ENCODE peak calls at places on chromosome 11, in five cellular contexts. K is mesothelial cell of epicardium, C is mammary epithelial cell, W is fibroblast of lung, N is A549. P is an unnamed sample.

GRCh38 chr11:68343761-68344256 is 31.4 kb downstream of the LRP5 start:
- DNase-seq in N (no peak), K (no peak), W (no peak), C (no peak), P (no peak)

GRCh38 chr11:43644626-43645299 is 35.8 kb upstream of the HSD17B12 start:
- DNase-seq in W (peak), C (peak), N (no peak), K (no peak), P (no peak)

GRCh38 chr11:104968365-104968855 is at the start of gene CASP4:
- DNase-seq in W (peak), C (peak), N (peak), K (no peak), P (no peak)

GRCh38 chr11:83092488-83093384 is 21.0 kb upstream of the RAB30 start:
- DNase-seq in C (peak), K (no peak), N (peak), W (no peak), P (no peak)

GRCh38 chr11:16981651-16982194 is 32.5 kb downstream of the PLEKHA7 start:
- DNase-seq in C (peak), K (peak), N (no peak), W (peak), P (peak)

GRCh38 chr11:117831661-117832415 is 7.3 kb upstream of the FXYD2 start:
- DNase-seq in W (no peak), K (peak), N (no peak), C (no peak), P (no peak)

GRCh38 chr11:75872887-75873416 is 57.9 kb downstream of the UVRAG start:
- DNase-seq in W (no peak), K (no peak), N (no peak), C (peak), P (no peak)

GRCh38 chr11:68297052-68297378 is 15.4 kb upstream of the LRP5 start:
- DNase-seq in C (no peak), W (no peak), K (no peak), N (no peak), P (no peak)

GRCh38 chr11:2884424-2884815 is 1.2 kb downstream of the CDKN1C start:
- DNase-seq in W (peak), C (no peak), N (no peak), K (no peak), P (no peak)

GRCh38 chr11:6057452-6057851 is 26.9 kb upstream of the OR56A1 start:
- DNase-seq in N (no peak), K (no peak), W (no peak), C (no peak), P (no peak)

GRCh38 chr11:36210529-36210928 is 78.7 kb downstream of the COMMD9 start:
- DNase-seq in N (no peak), K (no peak), W (no peak), C (peak), P (no peak)

GRCh38 chr11:47870404-47870803 is 22.3 kb upstream of the NUP160 start:
- DNase-seq in C (no peak), N (no peak), K (no peak), W (no peak), P (no peak)

GRCh38 chr11:1508491-1508891 is 21.9 kb upstream of the MOB2 start:
- DNase-seq in N (no peak), K (no peak), C (no peak), W (no peak), P (no peak)

GRCh38 chr11:61892085-61892370 is 683 bp upstream of the FADS3 start:
- DNase-seq in K (no peak), N (no peak), C (no peak), W (no peak), P (no peak)

GRCh38 chr11:123076484-123076883 is 14.5 kb upstream of the HSPA8 start:
- DNase-seq in C (no peak), N (no peak), K (no peak), W (no peak), P (no peak)

GRCh38 chr11:9606799-9607510 is 33.5 kb downstream of the WEE1 start:
- DNase-seq in N (no peak), K (no peak), C (no peak), W (no peak), P (no peak)

GRCh38 chr11:116595305-116595880 is 177.4 kb downstream of the BUD13 start:
- DNase-seq in W (no peak), N (no peak), K (no peak), C (no peak), P (no peak)

GRCh38 chr11:10716122-10716521 is 22.6 kb upstream of the IRAG1 start:
- DNase-seq in C (no peak), K (no peak), N (no peak), W (peak), P (no peak)

GRCh38 chr11:68330700-68331337 is 18.4 kb downstream of the LRP5 start:
- DNase-seq in K (no peak), N (no peak), C (no peak), W (no peak), P (no peak)

GRCh38 chr11:119223856-119224255 is 17.7 kb downstream of the CBL start:
- DNase-seq in K (no peak), W (peak), C (no peak), N (no peak), P (no peak)

GRCh38 chr11:129992161-129992944 is 10.3 kb downstream of the PRDM10 start:
- DNase-seq in N (peak), W (peak), K (peak), C (peak), P (no peak)

GRCh38 chr11:123799438-123799837 is 6.7 kb downstream of the OR6M1 start:
- DNase-seq in C (no peak), W (no peak), N (no peak), K (no peak), P (no peak)

GRCh38 chr11:58938398-58938797 is 890 bp upstream of the GLYATL1 start:
- DNase-seq in K (no peak), W (no peak), N (no peak), C (no peak), P (no peak)

GRCh38 chr11:3857628-3858027 is 2.2 kb downstream of the STIM1 start:
- DNase-seq in N (no peak), W (no peak), C (no peak), K (no peak), P (no peak)

GRCh38 chr11:115561116-115561515 is 56.9 kb upstream of the CADM1 start:
- DNase-seq in N (no peak), W (no peak), C (no peak), K (no peak), P (no peak)

GRCh38 chr11:19160839-19161238 is 40.9 kb downstream of the CSRP3 start:
- DNase-seq in W (peak), C (no peak), N (no peak), K (no peak), P (no peak)

DNA sequence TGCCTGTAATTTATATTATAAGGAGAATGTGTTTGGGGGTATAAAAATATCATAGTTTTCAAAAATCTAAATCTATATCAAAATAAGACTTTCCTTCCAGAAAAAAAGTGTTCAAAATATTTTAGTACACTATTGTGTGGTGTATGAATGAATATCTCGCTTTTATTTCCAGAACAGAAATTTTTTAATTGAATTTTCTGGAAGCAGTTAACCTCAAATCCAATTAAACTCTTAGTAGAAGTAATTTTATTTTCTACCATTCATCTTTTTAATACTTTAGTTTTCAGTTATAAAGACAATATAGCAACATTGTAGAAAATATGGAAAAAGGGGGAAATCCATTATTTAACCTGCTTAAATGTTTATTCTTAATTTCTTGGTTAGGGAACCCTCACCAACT is 58.7 kb downstream of the ACER3 start:
- DNase-seq in K (no peak), N (no peak), W (no peak), C (no peak), P (no peak)
- TF ChIP-seq CTCF in K (no peak), N (no peak), W (no peak), C (no peak), P (no peak)

DNA sequence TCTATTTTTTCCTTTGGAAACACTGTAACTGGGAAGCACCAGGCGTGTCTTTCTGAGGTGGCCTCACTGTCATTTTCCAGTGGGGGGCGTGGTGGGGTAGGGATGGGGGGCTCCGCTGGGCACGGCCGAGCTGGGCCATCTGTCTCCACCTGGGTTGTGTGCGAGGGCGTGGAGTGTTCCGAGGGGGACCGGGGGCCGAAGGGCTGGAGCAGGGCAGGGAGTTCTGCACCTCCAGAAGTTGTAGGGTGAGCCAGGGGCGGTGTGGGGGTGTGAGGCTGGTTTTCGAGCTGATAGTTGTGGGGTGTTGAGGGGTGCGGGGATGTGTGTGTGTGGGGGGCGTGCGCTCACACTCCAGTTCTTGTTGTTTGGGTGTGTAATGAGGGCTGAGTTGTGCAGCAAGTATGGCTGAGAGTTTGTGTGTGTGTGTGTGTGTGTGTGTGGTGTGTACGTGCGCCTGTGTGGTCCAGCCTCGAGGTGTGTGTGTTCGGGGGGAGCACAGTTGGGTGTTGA is 10.8 kb downstream of the YPEL4 start:
- DNase-seq in K (no peak), N (no peak), C (no peak), W (no peak), P (no peak)
- TF ChIP-seq CTCF in K (no peak), N (no peak), C (no peak), W (no peak), P (no peak)

GRCh38 chr11:74460065-74460464 is 7.3 kb downstream of the KCNE3 start:
- DNase-seq in N (no peak), W (no peak), K (no peak), C (no peak), P (no peak)
- TF ChIP-seq CTCF in N (no peak), W (no peak), K (no peak), C (no peak), P (no peak)

GRCh38 chr11:69948256-69949141 is 129.3 kb upstream of the FGF3 start:
- DNase-seq in C (peak), W (peak), K (no peak), N (peak), P (no peak)
- TF ChIP-seq CTCF in C (peak), W (no peak), K (no peak), N (peak), P (peak)

GRCh38 chr11:127844843-127845242 is 742.5 kb downstream of the ETS1 start:
- DNase-seq in C (no peak), K (no peak), N (no peak), W (no peak), P (no peak)

DNA sequence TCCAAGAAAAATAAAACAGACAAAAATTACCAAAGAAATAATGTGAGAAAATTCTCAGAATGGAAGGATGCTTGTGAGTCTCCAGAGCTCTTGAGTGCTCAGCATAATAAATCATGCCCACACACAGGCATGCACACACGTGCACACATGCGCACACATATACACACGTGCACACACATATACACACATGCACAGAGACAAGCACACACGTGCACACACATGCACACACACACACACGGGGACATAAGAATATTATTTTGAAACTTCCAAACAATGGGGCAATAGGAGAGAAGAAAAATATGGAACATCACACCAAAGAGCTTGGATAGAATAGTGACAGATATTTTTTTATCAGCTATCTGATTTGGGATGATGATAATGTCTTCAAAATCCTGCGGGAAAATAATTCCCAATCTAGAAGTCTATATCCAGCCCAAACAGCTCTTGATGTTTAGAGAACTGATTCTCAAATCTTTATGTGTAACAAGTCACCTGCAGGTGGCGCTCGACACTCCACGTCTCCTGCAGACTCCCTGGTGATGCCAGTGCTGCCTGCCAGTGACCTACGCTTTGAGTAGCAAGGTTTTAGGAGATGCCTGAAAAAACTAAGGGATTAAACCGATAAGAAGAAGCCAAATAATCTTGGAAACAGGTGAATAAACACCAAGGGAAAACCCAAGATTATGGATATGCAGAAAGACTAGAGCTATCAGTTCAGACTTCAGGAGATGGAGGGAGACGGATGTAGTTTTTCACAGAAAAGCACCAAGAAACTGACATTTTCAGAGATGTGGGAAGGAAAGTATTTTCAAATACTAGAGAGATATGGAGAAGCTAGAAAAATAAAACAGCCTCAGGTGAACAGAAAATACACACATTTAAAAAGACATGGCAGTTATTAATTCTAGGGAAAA is 743.6 kb downstream of the ETS1 start:
- DNase-seq in C (peak), K (peak), W (peak), N (peak), P (peak)
- TF ChIP-seq CTCF in C (peak), K (peak), W (peak), N (peak), P (peak)

DNA sequence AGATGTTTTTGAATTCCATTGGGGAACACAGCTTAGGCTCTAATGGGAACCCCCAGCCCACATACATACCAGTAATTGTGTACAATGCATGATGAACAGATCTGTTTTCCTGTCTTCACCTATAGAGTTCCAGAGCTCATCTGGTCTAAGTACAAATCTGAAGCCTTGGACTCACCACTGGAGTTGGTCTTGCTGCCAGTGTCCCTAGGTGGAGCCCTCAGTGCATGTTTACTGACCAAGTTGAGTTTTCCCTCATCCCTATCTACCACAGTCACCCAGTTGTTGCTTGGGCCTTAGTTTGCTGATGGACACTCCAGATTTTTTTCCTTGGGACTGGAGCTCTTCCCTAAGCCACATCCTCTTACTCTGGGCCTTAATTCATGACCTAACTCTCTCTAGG is 159.2 kb upstream of the DDI1 start:
- DNase-seq in N (no peak), K (no peak), C (peak), W (peak), P (no peak)
- TF ChIP-seq CTCF in N (no peak), K (no peak), C (peak), W (no peak), P (no peak)

DNA sequence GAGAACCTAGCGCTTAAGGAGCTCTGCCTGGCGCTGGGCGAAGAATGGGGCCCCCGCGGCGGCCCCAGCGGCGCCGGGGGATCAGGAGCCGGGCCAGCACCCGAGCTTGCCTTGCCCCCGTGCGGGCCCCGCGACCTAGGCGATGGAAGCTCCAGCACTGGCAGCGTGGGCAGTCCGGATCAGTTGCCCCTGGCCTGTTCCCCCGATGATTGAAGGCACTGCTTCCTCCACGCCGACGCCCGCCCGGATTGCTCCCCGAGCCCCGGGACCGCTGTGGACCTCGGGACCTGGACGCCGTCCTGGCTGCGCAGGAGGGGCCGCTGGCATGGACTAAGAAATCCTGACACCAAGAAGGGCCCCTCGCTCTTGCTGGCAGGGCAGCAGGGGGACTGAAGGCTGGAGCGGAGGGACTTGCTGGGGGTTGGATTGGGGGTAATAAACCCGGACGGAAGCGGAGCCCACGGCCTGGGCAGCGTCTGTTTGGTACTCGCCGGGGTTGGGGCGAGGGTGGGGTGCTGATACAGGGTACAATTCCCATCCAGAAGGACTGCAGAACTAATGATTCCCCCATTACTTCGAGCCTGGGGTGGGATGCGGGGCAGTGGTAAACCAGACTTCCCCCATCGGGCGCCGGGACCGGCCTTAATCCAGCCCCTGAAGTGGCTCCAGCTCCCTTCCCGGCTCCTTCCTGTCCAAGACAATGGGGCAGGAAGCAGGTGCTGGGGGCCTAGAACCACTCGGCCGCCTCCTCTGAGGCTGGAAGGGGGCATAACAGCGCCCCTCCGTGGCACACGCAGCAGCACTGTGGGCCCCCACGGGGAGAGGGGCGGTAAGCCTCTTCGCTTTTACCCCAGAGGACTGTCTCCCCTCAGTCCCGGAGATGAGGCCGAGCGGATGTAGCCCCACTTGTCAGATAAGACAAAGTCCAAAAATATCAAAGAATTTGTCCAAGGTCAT is 985 bp downstream of the CCDC85B start:
- DNase-seq in W (peak), K (no peak), N (peak), C (no peak), P (no peak)
- TF ChIP-seq CTCF in W (peak), K (no peak), N (peak), C (no peak), P (no peak)

DNA sequence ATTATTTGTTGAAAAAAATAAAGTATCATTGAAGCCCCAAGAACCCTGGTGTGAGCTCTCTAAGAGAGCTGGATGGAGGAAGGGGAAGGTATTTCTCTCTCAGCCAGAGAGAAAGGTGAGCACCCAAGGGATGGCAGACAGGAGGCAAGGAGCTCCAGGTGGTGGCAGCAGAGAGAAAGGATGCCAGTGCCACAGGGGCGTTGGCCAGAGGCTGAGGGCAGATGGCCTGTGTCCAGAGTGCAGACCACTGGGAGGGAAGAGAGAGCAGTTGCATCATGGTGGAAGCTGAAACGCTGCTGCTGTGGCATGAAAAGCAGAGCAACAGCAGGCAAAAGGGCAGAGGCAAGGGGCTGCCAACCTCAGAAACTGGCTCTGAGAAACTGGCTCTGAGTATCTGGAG is 8.5 kb downstream of the SPON1 start:
- DNase-seq in K (no peak), C (peak), N (peak), W (peak), P (no peak)
- TF ChIP-seq CTCF in K (no peak), C (peak), N (peak), W (peak), P (peak)

GRCh38 chr11:65870307-65870658 is 2.3 kb downstream of the EFEMP2 start:
- DNase-seq in K (no peak), C (no peak), N (no peak), W (no peak), P (no peak)

GRCh38 chr11:65873280-65874156 is 918 bp upstream of the EFEMP2 start:
- DNase-seq in C (peak), K (peak), W (peak), N (peak), P (peak)

GRCh38 chr11:65872555-65873279 is at the start of gene EFEMP2:
- DNase-seq in N (no peak), K (peak), C (no peak), W (no peak), P (peak)

GRCh38 chr11:65870706-65871681 is 1.6 kb downstream of the EFEMP2 start:
- DNase-seq in N (no peak), K (no peak), C (no peak), W (no peak), P (no peak)

GRCh38 chr11:65871811-65872548 is 620 bp downstream of the EFEMP2 start:
- DNase-seq in C (no peak), W (peak), N (no peak), K (no peak), P (peak)
- TF ChIP-seq CTCF in C (no peak), W (peak), N (no peak), K (no peak), P (peak)